ENCODE peak calls at places on chromosomes 7 and 10, in seven cellular contexts. D is hepatocyte, I is cardiac muscle cell, O is tibial artery, B is HCT116, V is breast epithelium, W is Panc1. S is an unnamed sample.
A peak's percentile ranks its signal among the peaks of the same experiment; 100 is the strongest.

GRCh38 chr10:114303556-114303955 is 64.5 kb downstream of the VWA2 start:
- DNase-seq in D (no peak), I (no peak), O (no peak), B (no peak), V (no peak), W (no peak), S (no peak)

GRCh38 chr7:83267141-83267631 is 104.5 kb upstream of the PCLO start:
- DNase-seq in D (peak; percentile 54), I (no peak), O (no peak), B (no peak), V (no peak), W (no peak), S (no peak)

GRCh38 chr7:2493205-2493604 is 17.0 kb upstream of the GRIFIN start:
- DNase-seq in D (no peak), I (no peak), O (no peak), B (no peak), V (no peak), W (no peak), S (no peak)

GRCh38 chr7:22781230-22781711 is 41.4 kb downstream of the TOMM7 start:
- DNase-seq in D (no peak), I (no peak), O (no peak), B (no peak), V (no peak), W (no peak), S (no peak)

GRCh38 chr7:2609001-2609411 is 22.8 kb upstream of the TTYH3 start:
- DNase-seq in D (peak; percentile 37), I (peak; percentile 56), O (no peak), B (peak; percentile 16), V (no peak), W (no peak), S (no peak)

GRCh38 chr7:149133311-149133710 is 7.2 kb upstream of the ZNF425 start:
- DNase-seq in D (no peak), I (no peak), O (no peak), B (no peak), V (no peak), W (no peak), S (no peak)

GRCh38 chr10:61701055-61701705 is 38.5 kb downstream of the CABCOCO1 start:
- DNase-seq in D (no peak), I (no peak), O (no peak), B (no peak), V (no peak), W (no peak), S (no peak)

GRCh38 chr10:43606323-43607198 is at the start of gene ZNF485:
- DNase-seq in D (peak; percentile 74), I (peak; percentile 81), O (peak; percentile 62), B (peak; percentile 32), V (peak; percentile 61), W (no peak), S (peak; percentile 65)

GRCh38 chr7:922334-923107 is 32.0 kb downstream of the ADAP1 start:
- DNase-seq in D (no peak), I (no peak), O (peak; percentile 12), B (no peak), V (peak; percentile 35), W (no peak), S (no peak)

DNA sequence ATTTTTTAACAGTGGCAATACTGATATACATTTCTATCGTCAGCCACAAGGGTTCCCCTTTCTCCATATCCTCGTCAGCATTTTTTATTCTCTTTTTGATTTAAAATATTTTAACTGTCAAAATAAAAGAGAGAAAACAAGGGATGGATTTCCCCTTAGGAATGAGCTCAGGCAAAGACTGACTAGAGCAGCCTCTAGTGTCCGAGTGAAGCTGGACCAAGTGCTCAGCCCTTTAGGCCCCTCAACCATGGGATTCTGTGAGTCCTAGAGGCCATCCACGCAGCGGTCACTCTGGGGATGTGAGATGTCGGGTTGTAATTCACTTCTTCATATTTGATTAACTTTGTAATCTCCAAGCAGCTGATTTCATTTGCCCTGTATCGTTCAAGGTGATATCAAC is 137.4 kb upstream of the RNF32 start:
- DNase-seq in D (no peak), I (no peak), O (no peak), B (no peak), V (no peak), W (no peak), S (no peak)
- TF ChIP-seq CTCF in D (no peak), I (no peak), O (no peak), B (peak; percentile 15), V (no peak), W (peak; percentile 50), S (no peak)

DNA sequence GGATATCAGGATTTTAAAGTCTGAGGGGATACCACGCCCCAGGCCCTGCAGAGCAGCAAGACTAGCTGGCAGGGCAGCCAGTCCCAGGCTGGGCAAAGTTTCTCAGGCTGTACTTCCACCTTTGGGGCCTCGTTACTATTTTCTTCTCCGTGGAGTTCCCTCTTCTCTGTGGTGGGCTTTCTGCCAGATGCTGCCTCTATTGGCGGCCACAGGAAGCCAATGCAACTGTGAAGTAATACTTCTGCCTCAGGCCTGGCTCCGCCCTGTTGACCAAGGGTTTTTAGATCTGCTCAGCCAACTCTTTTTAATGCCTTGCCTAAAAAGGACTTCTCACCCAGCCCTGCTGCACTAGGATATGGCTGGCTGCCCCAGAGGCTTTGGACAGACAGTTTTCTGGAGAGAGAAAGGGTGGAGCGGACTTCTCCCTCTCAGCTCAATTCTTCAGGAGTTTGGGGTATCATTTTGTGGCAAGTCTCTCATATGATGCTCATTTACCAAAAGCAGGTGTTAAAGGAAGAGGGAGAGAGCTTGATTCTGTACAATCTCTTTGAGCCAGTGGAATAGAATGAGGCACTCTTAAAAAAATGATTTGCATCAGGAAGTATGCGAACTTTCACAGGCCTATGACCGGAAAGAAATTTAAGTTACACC is 67.4 kb downstream of the HHEX start:
- DNase-seq in D (peak; percentile 42), I (peak; percentile 78), O (peak; percentile 95), B (peak; percentile 29), V (peak; percentile 55), W (no peak), S (no peak)
- TF ChIP-seq CTCF in D (no peak), I (peak; percentile 23), O (peak; percentile 34), B (peak; percentile 22), V (no peak), W (no peak), S (no peak)

GRCh38 chr7:99379043-99379577 is 4.6 kb downstream of the ARPC1B start:
- DNase-seq in D (peak; percentile 61), I (no peak), O (peak; percentile 88), B (no peak), V (no peak), W (no peak), S (no peak)
- TF ChIP-seq CTCF in D (no peak), I (no peak), O (no peak), B (no peak), V (no peak), W (no peak), S (no peak)

GRCh38 chr10:124126139-124126538 is 32.7 kb upstream of the CHST15 start:
- DNase-seq in D (no peak), I (no peak), O (no peak), B (no peak), V (no peak), W (no peak), S (no peak)

GRCh38 chr10:124124123-124124768 is 30.8 kb upstream of the CHST15 start:
- DNase-seq in D (no peak), I (no peak), O (no peak), B (no peak), V (no peak), W (no peak), S (no peak)

GRCh38 chr10:124124769-124125161 is 31.4 kb upstream of the CHST15 start:
- DNase-seq in D (no peak), I (no peak), O (no peak), B (no peak), V (no peak), W (no peak), S (no peak)

GRCh38 chr10:124126711-124127385 is 33.5 kb upstream of the CHST15 start:
- DNase-seq in D (no peak), I (no peak), O (no peak), B (no peak), V (no peak), W (no peak), S (no peak)

GRCh38 chr10:124125305-124126116 is 32.1 kb upstream of the CHST15 start:
- DNase-seq in D (peak; percentile 26), I (peak; percentile 20), O (no peak), B (peak; percentile 29), V (no peak), W (no peak), S (no peak)
- TF ChIP-seq CTCF in D (peak; percentile 37), I (peak; percentile 33), O (peak; percentile 28), B (peak; percentile 73), V (no peak), W (peak; percentile 76), S (no peak)

DNA sequence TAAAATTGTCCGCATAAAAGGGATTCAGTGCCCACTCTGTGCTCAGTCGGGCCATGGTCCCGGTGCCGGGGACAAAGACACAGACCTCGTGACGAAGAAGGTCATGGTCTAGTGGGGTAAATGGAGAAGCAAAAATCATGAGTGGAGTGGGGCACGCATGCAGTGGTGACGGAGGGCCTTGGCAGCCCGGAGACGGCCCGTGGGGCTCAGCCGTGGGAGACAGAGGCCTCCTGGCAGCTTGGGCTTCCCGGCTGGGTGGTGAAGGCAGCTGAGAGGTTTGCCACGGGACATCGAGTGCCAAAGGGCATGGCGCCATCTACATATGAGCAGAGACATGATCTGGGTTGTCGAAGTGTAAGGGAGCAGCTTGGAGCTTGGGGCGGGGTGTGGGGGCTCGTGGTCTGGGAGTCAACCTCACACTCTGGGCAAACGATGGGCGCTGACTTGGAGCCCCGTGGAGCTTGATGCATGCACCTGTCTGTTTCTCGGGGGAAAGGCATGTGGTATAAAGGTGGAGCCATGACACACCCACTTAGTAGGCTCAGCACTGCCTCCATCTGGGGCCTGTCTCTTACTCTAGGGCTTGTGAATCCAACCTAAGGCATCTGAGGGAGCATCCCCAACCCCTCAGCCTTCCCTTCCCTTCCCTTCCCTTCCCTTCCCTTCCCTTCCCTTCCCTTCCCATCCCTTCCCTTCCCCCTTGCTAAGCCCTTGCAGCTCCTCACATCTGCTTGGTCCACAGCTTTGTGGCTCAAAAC is 151.0 kb upstream of the INSYN2A start:
- DNase-seq in D (no peak), I (no peak), O (no peak), B (no peak), V (no peak), W (no peak), S (no peak)
- TF ChIP-seq CTCF in D (no peak), I (no peak), O (no peak), B (no peak), V (no peak), W (no peak), S (no peak)

GRCh38 chr10:74856940-74857339 is 30.5 kb downstream of the KAT6B start:
- DNase-seq in D (no peak), I (no peak), O (no peak), B (no peak), V (no peak), W (no peak), S (no peak)
- TF ChIP-seq CTCF in D (no peak), I (no peak), O (no peak), B (no peak), V (no peak), W (no peak), S (no peak)

DNA sequence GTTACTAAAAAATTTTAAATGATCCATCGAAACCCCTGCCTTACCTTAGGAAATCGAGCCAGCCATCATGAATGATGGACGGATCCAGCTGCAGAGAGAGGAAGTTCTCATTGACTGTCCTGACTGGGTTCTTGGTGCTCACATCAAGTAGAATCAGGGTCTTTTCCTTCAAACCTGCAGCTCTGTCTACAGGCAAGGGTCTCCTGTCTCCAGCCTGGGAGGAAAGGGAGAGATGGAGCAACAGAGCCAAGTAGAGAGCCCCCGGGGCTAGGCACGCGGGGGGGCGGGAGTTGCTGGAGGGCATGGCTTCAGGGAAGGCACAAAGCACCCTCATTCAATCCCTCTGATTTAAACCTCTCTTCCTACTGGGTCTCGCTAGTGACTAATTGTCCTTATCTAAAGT is at the start of gene HPSE2:
- DNase-seq in D (no peak), I (no peak), O (no peak), B (no peak), V (no peak), W (no peak), S (no peak)
- TF ChIP-seq CTCF in D (no peak), I (no peak), O (no peak), B (no peak), V (no peak), W (no peak), S (no peak)

S was measured in D721Med.